ENCODE peak calls at places on chromosomes 1 and 21, in ten cellular contexts. One of them, this sample, is unnamed.

GRCh38 chr1:66505671-66506392 is 28.1 kb upstream of the SGIP1 start:
- DNase-seq in GM12865: no peak
- DNase-seq in NCI-H1105: no peak
- DNase-seq in tibial artery: no peak
- DNase-seq in NCI-H1092: no peak
- DNase-seq in EL: peak
- DNase-seq in kidney glomerular epithelial cell: peak
- DNase-seq in cardiac muscle cell: peak
- DNase-seq in Daoy: peak
- DNase-seq in activated CD4-positive, alpha-beta T cell treated with anti-CD3 and anti-CD28 coated beads, Interleukin-2, amount 50 U/mL, for 1 hour: no peak
- DNase-seq in this sample: peak

GRCh38 chr1:158813159-158813558 is 18.0 kb upstream of the MNDA start:
- DNase-seq in kidney glomerular epithelial cell: no peak
- DNase-seq in GM12865: no peak
- DNase-seq in NCI-H1092: no peak
- DNase-seq in cardiac muscle cell: no peak
- DNase-seq in Daoy: no peak
- DNase-seq in EL: no peak
- DNase-seq in activated CD4-positive, alpha-beta T cell treated with anti-CD3 and anti-CD28 coated beads, Interleukin-2, amount 50 U/mL, for 1 hour: no peak
- DNase-seq in NCI-H1105: no peak
- DNase-seq in tibial artery: no peak
- DNase-seq in this sample: no peak

GRCh38 chr21:39696620-39697019 is 48.4 kb upstream of the IGSF5 start:
- DNase-seq in NCI-H1092: peak
- DNase-seq in GM12865: no peak
- DNase-seq in kidney glomerular epithelial cell: no peak
- DNase-seq in activated CD4-positive, alpha-beta T cell treated with anti-CD3 and anti-CD28 coated beads, Interleukin-2, amount 50 U/mL, for 1 hour: no peak
- DNase-seq in cardiac muscle cell: no peak
- DNase-seq in EL: no peak
- DNase-seq in NCI-H1105: peak
- DNase-seq in Daoy: no peak
- DNase-seq in tibial artery: no peak
- DNase-seq in this sample: peak

GRCh38 chr1:11648732-11649158 is 5.5 kb downstream of the FBXO2 start:
- DNase-seq in kidney glomerular epithelial cell: no peak
- DNase-seq in cardiac muscle cell: no peak
- DNase-seq in GM12865: no peak
- DNase-seq in EL: no peak
- DNase-seq in tibial artery: no peak
- DNase-seq in NCI-H1092: no peak
- DNase-seq in activated CD4-positive, alpha-beta T cell treated with anti-CD3 and anti-CD28 coated beads, Interleukin-2, amount 50 U/mL, for 1 hour: peak
- DNase-seq in NCI-H1105: no peak
- DNase-seq in Daoy: peak
- DNase-seq in this sample: peak

GRCh38 chr1:94298861-94299260 is 61.5 kb upstream of the ARHGAP29 start:
- DNase-seq in cardiac muscle cell: peak
- DNase-seq in Daoy: no peak
- DNase-seq in kidney glomerular epithelial cell: no peak
- DNase-seq in GM12865: no peak
- DNase-seq in activated CD4-positive, alpha-beta T cell treated with anti-CD3 and anti-CD28 coated beads, Interleukin-2, amount 50 U/mL, for 1 hour: no peak
- DNase-seq in NCI-H1092: no peak
- DNase-seq in EL: no peak
- DNase-seq in tibial artery: peak
- DNase-seq in NCI-H1105: no peak
- DNase-seq in this sample: no peak

GRCh38 chr1:225318706-225319575 is 108.9 kb downstream of the LBR start:
- DNase-seq in Daoy: peak
- DNase-seq in NCI-H1105: peak
- DNase-seq in cardiac muscle cell: peak
- DNase-seq in tibial artery: no peak
- DNase-seq in kidney glomerular epithelial cell: peak
- DNase-seq in activated CD4-positive, alpha-beta T cell treated with anti-CD3 and anti-CD28 coated beads, Interleukin-2, amount 50 U/mL, for 1 hour: no peak
- DNase-seq in GM12865: peak
- DNase-seq in EL: peak
- DNase-seq in NCI-H1092: no peak
- DNase-seq in this sample: peak

GRCh38 chr1:70459502-70460225 is 48.6 kb downstream of the CTH start:
- DNase-seq in kidney glomerular epithelial cell: no peak
- DNase-seq in cardiac muscle cell: peak
- DNase-seq in activated CD4-positive, alpha-beta T cell treated with anti-CD3 and anti-CD28 coated beads, Interleukin-2, amount 50 U/mL, for 1 hour: no peak
- DNase-seq in EL: peak
- DNase-seq in NCI-H1105: no peak
- DNase-seq in GM12865: no peak
- DNase-seq in NCI-H1092: no peak
- DNase-seq in Daoy: peak
- DNase-seq in tibial artery: no peak
- DNase-seq in this sample: peak

GRCh38 chr1:17669305-17669704 is 85.8 kb upstream of the ACTL8 start:
- DNase-seq in NCI-H1092: no peak
- DNase-seq in EL: no peak
- DNase-seq in GM12865: no peak
- DNase-seq in Daoy: no peak
- DNase-seq in kidney glomerular epithelial cell: no peak
- DNase-seq in tibial artery: no peak
- DNase-seq in NCI-H1105: no peak
- DNase-seq in cardiac muscle cell: no peak
- DNase-seq in activated CD4-positive, alpha-beta T cell treated with anti-CD3 and anti-CD28 coated beads, Interleukin-2, amount 50 U/mL, for 1 hour: no peak
- DNase-seq in this sample: no peak

GRCh38 chr1:43438006-43438405 is 15.7 kb downstream of the HYI start:
- DNase-seq in NCI-H1092: no peak
- DNase-seq in kidney glomerular epithelial cell: no peak
- DNase-seq in NCI-H1105: no peak
- DNase-seq in cardiac muscle cell: no peak
- DNase-seq in activated CD4-positive, alpha-beta T cell treated with anti-CD3 and anti-CD28 coated beads, Interleukin-2, amount 50 U/mL, for 1 hour: no peak
- DNase-seq in EL: no peak
- DNase-seq in Daoy: no peak
- DNase-seq in tibial artery: no peak
- DNase-seq in GM12865: no peak
- DNase-seq in this sample: no peak

GRCh38 chr1:207298666-207299065 is 22.8 kb upstream of the CD55 start:
- DNase-seq in kidney glomerular epithelial cell: peak
- DNase-seq in EL: no peak
- DNase-seq in GM12865: no peak
- DNase-seq in tibial artery: no peak
- DNase-seq in cardiac muscle cell: no peak
- DNase-seq in activated CD4-positive, alpha-beta T cell treated with anti-CD3 and anti-CD28 coated beads, Interleukin-2, amount 50 U/mL, for 1 hour: no peak
- DNase-seq in NCI-H1092: no peak
- DNase-seq in NCI-H1105: no peak
- DNase-seq in Daoy: no peak
- DNase-seq in this sample: peak

GRCh38 chr1:88612299-88612698 is 71.8 kb upstream of the PKN2 start:
- DNase-seq in EL: no peak
- DNase-seq in Daoy: no peak
- DNase-seq in GM12865: no peak
- DNase-seq in cardiac muscle cell: no peak
- DNase-seq in activated CD4-positive, alpha-beta T cell treated with anti-CD3 and anti-CD28 coated beads, Interleukin-2, amount 50 U/mL, for 1 hour: no peak
- DNase-seq in tibial artery: no peak
- DNase-seq in NCI-H1092: no peak
- DNase-seq in kidney glomerular epithelial cell: no peak
- DNase-seq in NCI-H1105: no peak
- DNase-seq in this sample: no peak

GRCh38 chr1:206048582-206048981 is 4.4 kb upstream of the RHEX start:
- DNase-seq in cardiac muscle cell: no peak
- DNase-seq in activated CD4-positive, alpha-beta T cell treated with anti-CD3 and anti-CD28 coated beads, Interleukin-2, amount 50 U/mL, for 1 hour: no peak
- DNase-seq in kidney glomerular epithelial cell: peak
- DNase-seq in tibial artery: peak
- DNase-seq in EL: no peak
- DNase-seq in NCI-H1105: no peak
- DNase-seq in Daoy: no peak
- DNase-seq in GM12865: no peak
- DNase-seq in NCI-H1092: no peak
- DNase-seq in this sample: no peak

GRCh38 chr1:1678581-1679380 is 13.8 kb downstream of the SLC35E2B start:
- DNase-seq in EL: no peak
- DNase-seq in cardiac muscle cell: no peak
- DNase-seq in NCI-H1105: no peak
- DNase-seq in tibial artery: no peak
- DNase-seq in NCI-H1092: no peak
- DNase-seq in kidney glomerular epithelial cell: no peak
- DNase-seq in GM12865: peak
- DNase-seq in Daoy: no peak
- DNase-seq in activated CD4-positive, alpha-beta T cell treated with anti-CD3 and anti-CD28 coated beads, Interleukin-2, amount 50 U/mL, for 1 hour: no peak
- DNase-seq in this sample: peak

GRCh38 chr1:62613325-62613727 is 16.0 kb downstream of the ANGPTL3 start:
- DNase-seq in NCI-H1092: no peak
- DNase-seq in activated CD4-positive, alpha-beta T cell treated with anti-CD3 and anti-CD28 coated beads, Interleukin-2, amount 50 U/mL, for 1 hour: no peak
- DNase-seq in cardiac muscle cell: no peak
- DNase-seq in NCI-H1105: no peak
- DNase-seq in Daoy: no peak
- DNase-seq in kidney glomerular epithelial cell: no peak
- DNase-seq in tibial artery: no peak
- DNase-seq in EL: no peak
- DNase-seq in GM12865: peak
- DNase-seq in this sample: no peak

GRCh38 chr1:145961425-145962156 is 2.8 kb downstream of the ANKRD34A start:
- DNase-seq in tibial artery: peak
- DNase-seq in kidney glomerular epithelial cell: no peak
- DNase-seq in cardiac muscle cell: peak
- DNase-seq in activated CD4-positive, alpha-beta T cell treated with anti-CD3 and anti-CD28 coated beads, Interleukin-2, amount 50 U/mL, for 1 hour: peak
- DNase-seq in NCI-H1092: no peak
- DNase-seq in EL: peak
- DNase-seq in GM12865: peak
- DNase-seq in Daoy: peak
- DNase-seq in NCI-H1105: no peak
- DNase-seq in this sample: peak

GRCh38 chr1:243420968-243421675 is 165.3 kb downstream of the SDCCAG8 start:
- DNase-seq in cardiac muscle cell: no peak
- DNase-seq in tibial artery: no peak
- DNase-seq in activated CD4-positive, alpha-beta T cell treated with anti-CD3 and anti-CD28 coated beads, Interleukin-2, amount 50 U/mL, for 1 hour: no peak
- DNase-seq in NCI-H1092: no peak
- DNase-seq in NCI-H1105: no peak
- DNase-seq in EL: no peak
- DNase-seq in GM12865: no peak
- DNase-seq in Daoy: peak
- DNase-seq in kidney glomerular epithelial cell: peak
- DNase-seq in this sample: peak

GRCh38 chr21:43994646-43995045 is 17.5 kb upstream of the TRAPPC10 start:
- DNase-seq in kidney glomerular epithelial cell: no peak
- DNase-seq in EL: no peak
- DNase-seq in GM12865: no peak
- DNase-seq in NCI-H1105: no peak
- DNase-seq in tibial artery: no peak
- DNase-seq in activated CD4-positive, alpha-beta T cell treated with anti-CD3 and anti-CD28 coated beads, Interleukin-2, amount 50 U/mL, for 1 hour: no peak
- DNase-seq in cardiac muscle cell: no peak
- DNase-seq in Daoy: no peak
- DNase-seq in NCI-H1092: no peak
- DNase-seq in this sample: no peak

GRCh38 chr1:53110370-53111072 is 31.9 kb downstream of the SLC1A7 start:
- DNase-seq in kidney glomerular epithelial cell: no peak
- DNase-seq in tibial artery: no peak
- DNase-seq in NCI-H1092: no peak
- DNase-seq in activated CD4-positive, alpha-beta T cell treated with anti-CD3 and anti-CD28 coated beads, Interleukin-2, amount 50 U/mL, for 1 hour: no peak
- DNase-seq in GM12865: no peak
- DNase-seq in Daoy: no peak
- DNase-seq in EL: peak
- DNase-seq in cardiac muscle cell: peak
- DNase-seq in NCI-H1105: no peak
- DNase-seq in this sample: no peak

GRCh38 chr1:232435746-232436145 is 194.2 kb downstream of the SIPA1L2 start:
- DNase-seq in NCI-H1105: no peak
- DNase-seq in activated CD4-positive, alpha-beta T cell treated with anti-CD3 and anti-CD28 coated beads, Interleukin-2, amount 50 U/mL, for 1 hour: no peak
- DNase-seq in NCI-H1092: no peak
- DNase-seq in Daoy: no peak
- DNase-seq in GM12865: no peak
- DNase-seq in tibial artery: no peak
- DNase-seq in cardiac muscle cell: peak
- DNase-seq in kidney glomerular epithelial cell: no peak
- DNase-seq in EL: peak
- DNase-seq in this sample: peak

GRCh38 chr1:167949770-167950169 is 12.9 kb upstream of the MPC2 start:
- DNase-seq in EL: no peak
- DNase-seq in GM12865: no peak
- DNase-seq in tibial artery: no peak
- DNase-seq in NCI-H1092: no peak
- DNase-seq in kidney glomerular epithelial cell: no peak
- DNase-seq in cardiac muscle cell: peak
- DNase-seq in Daoy: no peak
- DNase-seq in NCI-H1105: no peak
- DNase-seq in activated CD4-positive, alpha-beta T cell treated with anti-CD3 and anti-CD28 coated beads, Interleukin-2, amount 50 U/mL, for 1 hour: no peak
- DNase-seq in this sample: no peak

GRCh38 chr1:246483204-246483933 is 23.7 kb downstream of the SMYD3 start:
- DNase-seq in EL: peak
- DNase-seq in Daoy: no peak
- DNase-seq in activated CD4-positive, alpha-beta T cell treated with anti-CD3 and anti-CD28 coated beads, Interleukin-2, amount 50 U/mL, for 1 hour: no peak
- DNase-seq in NCI-H1092: no peak
- DNase-seq in NCI-H1105: no peak
- DNase-seq in kidney glomerular epithelial cell: no peak
- DNase-seq in cardiac muscle cell: peak
- DNase-seq in GM12865: peak
- DNase-seq in tibial artery: no peak
- DNase-seq in this sample: peak

GRCh38 chr1:170699696-170700095 is 35.8 kb downstream of the PRRX1 start:
- DNase-seq in NCI-H1105: no peak
- DNase-seq in NCI-H1092: no peak
- DNase-seq in tibial artery: no peak
- DNase-seq in GM12865: no peak
- DNase-seq in kidney glomerular epithelial cell: no peak
- DNase-seq in Daoy: no peak
- DNase-seq in activated CD4-positive, alpha-beta T cell treated with anti-CD3 and anti-CD28 coated beads, Interleukin-2, amount 50 U/mL, for 1 hour: no peak
- DNase-seq in EL: no peak
- DNase-seq in cardiac muscle cell: no peak
- DNase-seq in this sample: no peak

GRCh38 chr1:209733409-209734192 is 22.3 kb upstream of the TRAF3IP3 start:
- DNase-seq in NCI-H1105: no peak
- DNase-seq in tibial artery: no peak
- DNase-seq in activated CD4-positive, alpha-beta T cell treated with anti-CD3 and anti-CD28 coated beads, Interleukin-2, amount 50 U/mL, for 1 hour: no peak
- DNase-seq in EL: peak
- DNase-seq in Daoy: peak
- DNase-seq in cardiac muscle cell: peak
- DNase-seq in GM12865: no peak
- DNase-seq in kidney glomerular epithelial cell: peak
- DNase-seq in NCI-H1092: no peak
- DNase-seq in this sample: no peak

GRCh38 chr1:186813420-186813819 is 15.3 kb upstream of the PLA2G4A start:
- DNase-seq in cardiac muscle cell: no peak
- DNase-seq in GM12865: no peak
- DNase-seq in activated CD4-positive, alpha-beta T cell treated with anti-CD3 and anti-CD28 coated beads, Interleukin-2, amount 50 U/mL, for 1 hour: no peak
- DNase-seq in tibial artery: no peak
- DNase-seq in EL: no peak
- DNase-seq in kidney glomerular epithelial cell: no peak
- DNase-seq in NCI-H1092: no peak
- DNase-seq in Daoy: peak
- DNase-seq in NCI-H1105: no peak
- DNase-seq in this sample: peak

GRCh38 chr1:23196627-23197328 is 20.5 kb downstream of the HTR1D start:
- DNase-seq in kidney glomerular epithelial cell: peak
- DNase-seq in NCI-H1092: no peak
- DNase-seq in activated CD4-positive, alpha-beta T cell treated with anti-CD3 and anti-CD28 coated beads, Interleukin-2, amount 50 U/mL, for 1 hour: no peak
- DNase-seq in GM12865: no peak
- DNase-seq in tibial artery: no peak
- DNase-seq in Daoy: peak
- DNase-seq in NCI-H1105: no peak
- DNase-seq in EL: peak
- DNase-seq in cardiac muscle cell: peak
- DNase-seq in this sample: peak